ENCODE peak calls at places on chromosome 20, in seven cellular contexts. O is mesendoderm, Y is IMR-90, S is H9, B is mesenchymal stem cell, N is H1, R is neuronal stem cell. P is an unnamed sample.
A peak's percentile ranks its signal among the peaks of the same experiment; 100 is the strongest.

GRCh38 chr20:23272176-23273029 is 78.2 kb upstream of the NXT1 start:
- DNase-seq in O (no peak), Y (no peak), S (no peak), B (no peak), N (no peak), R (no peak), P (no peak)

GRCh38 chr20:62749851-62750445 is 41.3 kb downstream of the NTSR1 start:
- DNase-seq in O (peak; percentile 67), Y (no peak), S (no peak), B (no peak), N (no peak), R (no peak), P (no peak)

GRCh38 chr20:46994341-46994740 is 99.7 kb downstream of the EYA2 start:
- DNase-seq in O (no peak), Y (no peak), S (no peak), B (no peak), N (no peak), R (no peak), P (no peak)

GRCh38 chr20:1841554-1842140 is 53.6 kb upstream of the SIRPA start:
- DNase-seq in O (no peak), Y (peak; percentile 26), S (no peak), B (peak; percentile 41), N (no peak), R (no peak), P (no peak)

GRCh38 chr20:22584630-22584921 is 204 bp upstream of the FOXA2 start:
- DNase-seq in O (peak; percentile 84), Y (no peak), S (peak; percentile 83), B (no peak), N (peak; percentile 79), R (no peak), P (no peak)

GRCh38 chr20:40702504-40702903 is 13.5 kb upstream of the MAFB start:
- DNase-seq in O (peak; percentile 34), Y (no peak), S (no peak), B (no peak), N (no peak), R (no peak), P (no peak)

GRCh38 chr20:59003836-59004492 is 3.1 kb downstream of the CTSZ start:
- DNase-seq in O (no peak), Y (no peak), S (no peak), B (no peak), N (no peak), R (no peak), P (no peak)

GRCh38 chr20:17960927-17961599 is 7.5 kb downstream of the SNX5 start:
- DNase-seq in O (no peak), Y (peak; percentile 66), S (no peak), B (peak; percentile 37), N (no peak), R (no peak), P (no peak)

GRCh38 chr20:49140411-49140810 is 47.7 kb downstream of the STAU1 start:
- DNase-seq in O (no peak), Y (no peak), S (no peak), B (no peak), N (no peak), R (no peak), P (no peak)

GRCh38 chr20:31838646-31839292 is 6.6 kb downstream of the FOXS1 start:
- DNase-seq in O (no peak), Y (no peak), S (no peak), B (no peak), N (no peak), R (no peak), P (no peak)

GRCh38 chr20:36791862-36792261 is 18.3 kb upstream of the DSN1 start:
- DNase-seq in O (no peak), Y (no peak), S (no peak), B (no peak), N (no peak), R (no peak), P (no peak)

GRCh38 chr20:57680131-57680716 is 29.6 kb downstream of the PMEPA1 start:
- DNase-seq in O (no peak), Y (no peak), S (no peak), B (no peak), N (no peak), R (no peak), P (peak; percentile 44)

GRCh38 chr20:14478126-14478525 is 140.7 kb upstream of the FLRT3 start:
- DNase-seq in O (no peak), Y (no peak), S (no peak), B (no peak), N (no peak), R (no peak), P (no peak)

GRCh38 chr20:621115-621756 is 11.1 kb upstream of the TCF15 start:
- DNase-seq in O (peak; percentile 86), Y (peak; percentile 4), S (no peak), B (no peak), N (no peak), R (no peak), P (no peak)

GRCh38 chr20:63895886-63896135 is 885 bp downstream of the DNAJC5 start:
- DNase-seq in O (no peak), Y (peak; percentile 20), S (no peak), B (peak; percentile 47), N (no peak), R (no peak), P (no peak)

GRCh38 chr20:60403105-60403741 is 445.0 kb downstream of the CDH26 start:
- DNase-seq in O (no peak), Y (no peak), S (no peak), B (no peak), N (no peak), R (no peak), P (no peak)

GRCh38 chr20:13321416-13321815 is 100.3 kb downstream of the ISM1 start:
- DNase-seq in O (no peak), Y (no peak), S (no peak), B (no peak), N (no peak), R (no peak), P (no peak)

GRCh38 chr20:13320702-13321101 is 99.6 kb downstream of the ISM1 start:
- DNase-seq in O (no peak), Y (no peak), S (no peak), B (no peak), N (no peak), R (no peak), P (no peak)

GRCh38 chr20:13313201-13313600 is 92.1 kb downstream of the ISM1 start:
- DNase-seq in O (no peak), Y (no peak), S (no peak), B (no peak), N (no peak), R (no peak), P (no peak)

GRCh38 chr20:13318871-13319521 is 97.9 kb downstream of the ISM1 start:
- DNase-seq in O (no peak), Y (no peak), S (no peak), B (no peak), N (no peak), R (no peak), P (no peak)

GRCh38 chr20:13317439-13317838 is 96.4 kb downstream of the ISM1 start:
- DNase-seq in O (no peak), Y (no peak), S (no peak), B (no peak), N (no peak), R (no peak), P (no peak)
- H3K18ac ChIP-seq in O (no peak overlapping the region), Y (no peak overlapping the region), S (no peak overlapping the region), B (no peak overlapping the region), N (no peak overlapping the region), R (no peak overlapping the region), P (no peak overlapping the region)

DNA sequence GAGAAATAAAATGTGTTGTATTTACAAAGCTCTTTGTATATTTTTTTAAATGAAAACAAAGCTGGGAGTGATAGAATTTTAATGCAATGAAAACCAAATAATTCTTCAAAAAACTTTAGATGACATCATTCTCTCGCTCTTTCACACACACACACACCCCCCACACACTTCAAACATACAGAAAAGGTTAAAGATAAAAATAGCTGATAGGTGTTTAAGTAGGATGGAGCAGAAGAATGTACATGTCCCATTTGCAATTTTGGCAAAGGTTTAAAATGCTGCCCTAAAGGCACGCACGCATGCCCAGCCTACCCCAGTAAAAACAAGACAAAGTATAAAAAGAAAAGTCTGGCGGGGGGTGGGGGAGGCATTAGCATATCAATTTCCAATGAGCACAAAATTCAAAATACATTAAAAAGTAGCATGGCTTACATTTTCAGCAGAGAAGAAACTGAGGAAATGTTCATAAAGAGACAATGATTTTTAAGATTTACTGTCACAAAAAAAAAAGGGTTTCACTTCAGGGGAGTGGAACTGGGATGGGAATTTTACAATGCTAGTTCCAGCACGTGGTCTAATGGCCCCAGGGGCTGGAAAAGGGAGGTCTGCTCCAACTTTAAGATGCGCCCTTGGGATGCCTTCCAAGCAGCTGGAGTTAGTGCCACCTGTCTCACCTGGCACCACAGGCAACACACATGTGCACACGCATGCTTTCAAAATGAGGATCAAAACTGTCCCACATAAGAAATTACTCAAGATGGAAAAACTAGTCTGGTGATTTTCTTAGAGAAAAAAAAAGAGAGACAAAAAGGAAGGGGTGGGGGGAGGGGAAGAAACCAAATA is 55.1 kb upstream of the NFATC2 start:
- DNase-seq in O (no peak), Y (no peak), S (no peak), B (no peak), N (no peak), R (no peak), P (no peak)
- H3K4ac ChIP-seq in O (no peak overlapping the region), Y (no peak overlapping the region), S (no peak overlapping the region), B (no peak overlapping the region), N (no peak overlapping the region), R (no peak overlapping the region), P (no peak overlapping the region)

DNA sequence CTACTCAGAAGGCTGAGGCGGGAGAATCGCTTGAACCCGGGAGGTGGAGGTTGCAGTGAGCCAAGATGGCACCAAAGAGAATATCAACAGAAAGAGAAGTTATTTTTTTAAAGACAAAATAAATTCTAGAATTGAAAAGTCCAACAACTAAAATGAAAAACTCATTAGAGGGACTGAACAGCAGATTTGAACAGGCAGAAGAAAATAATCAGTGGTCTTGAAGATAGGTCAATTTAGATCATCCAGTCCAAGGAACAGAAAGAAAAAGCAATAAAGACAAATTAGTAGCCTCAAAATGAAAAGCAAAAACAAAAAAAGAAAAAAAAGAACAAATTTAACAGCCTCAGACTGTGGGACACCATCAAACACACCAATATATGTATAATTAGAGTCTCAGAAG is 6.0 kb downstream of the UQCC1 start:
- DNase-seq in O (no peak), Y (no peak), S (no peak), B (no peak), N (no peak), R (no peak), P (no peak)
- H4K8ac ChIP-seq in O (no peak overlapping the region), Y (no peak overlapping the region), S (no peak overlapping the region), B (no peak overlapping the region), N (no peak overlapping the region), R (no peak overlapping the region), P (no peak overlapping the region)

DNA sequence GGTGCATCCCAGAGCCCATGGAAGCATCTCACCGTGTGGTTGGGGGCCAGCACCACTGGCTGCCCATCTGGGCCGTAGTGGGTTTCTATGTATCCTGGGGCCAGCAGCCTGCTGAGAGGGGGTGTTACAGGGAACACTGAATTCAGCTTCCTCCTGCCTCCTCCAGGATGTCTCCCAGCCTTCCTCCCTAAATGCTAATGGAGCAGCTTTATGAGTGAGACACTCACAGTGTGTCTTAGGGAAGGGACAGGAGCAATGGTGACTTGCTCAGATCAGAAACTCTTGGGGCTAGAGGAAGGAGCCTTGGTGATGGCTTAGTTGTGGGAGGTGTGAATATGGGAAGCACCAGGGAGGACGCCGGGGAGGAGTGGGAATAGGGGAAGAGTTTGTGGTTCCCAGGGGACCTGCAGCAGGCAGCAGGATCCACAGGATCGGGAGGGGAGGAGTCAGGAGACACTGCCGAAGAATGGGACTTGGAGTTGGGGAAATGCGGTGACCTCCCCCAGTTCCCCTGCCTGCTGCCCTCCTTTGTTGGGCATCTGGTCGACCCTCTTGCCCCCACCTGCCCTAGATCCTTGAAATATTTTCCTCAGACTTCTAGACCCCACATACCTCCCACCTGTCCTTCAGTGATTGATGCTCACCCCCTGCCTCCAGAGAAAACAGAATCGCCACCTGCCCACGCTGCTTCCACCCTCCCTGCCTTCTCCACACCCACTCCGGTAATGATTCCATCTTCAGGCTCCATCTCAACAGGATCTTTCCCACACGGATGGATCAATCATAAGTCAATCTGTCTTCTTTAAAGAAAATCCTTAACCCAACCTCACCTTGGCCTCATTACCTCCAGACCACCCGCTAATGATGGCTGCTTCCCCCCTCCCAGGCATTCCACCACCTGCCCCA is 6.6 kb downstream of the ADAM33 start:
- DNase-seq in O (no peak), Y (no peak), S (no peak), B (no peak), N (no peak), R (no peak), P (no peak)
- H3K18ac ChIP-seq in O (no peak overlapping the region), Y (no peak overlapping the region), S (no peak overlapping the region), B (no peak overlapping the region), N (no peak overlapping the region), R (no peak overlapping the region), P (no peak overlapping the region)